ENCODE peak calls at places on chromosomes 3 and 15, in eight cellular contexts. Z is AG04449, N is ovary, Q is H7, V is ELR, R is A549, H is AG09319, I is AG09309. O is an unnamed sample.
A peak's percentile ranks its signal among the peaks of the same experiment; 100 is the strongest.

GRCh38 chr3:124084398-124084881 is 92.5 kb upstream of the ROPN1 start:
- DNase-seq in N (no peak), H (peak; percentile 74), V (no peak), Q (no peak), Z (peak; percentile 21), R (no peak), I (peak; percentile 11), O (no peak)

GRCh38 chr3:170992854-170993253 is 33.7 kb downstream of the SLC2A2 start:
- DNase-seq in I (no peak), Q (no peak), Z (no peak), V (peak; percentile 45), R (no peak), H (no peak), N (no peak), O (no peak)

GRCh38 chr3:8472549-8472948 is 29.1 kb upstream of the LMCD1 start:
- DNase-seq in N (peak; percentile 66), R (no peak), V (no peak), I (no peak), H (no peak), Q (peak; percentile 32), Z (no peak), O (no peak)

GRCh38 chr3:15029625-15030024 is 35.5 kb downstream of the MRPS25 start:
- DNase-seq in N (no peak), Z (no peak), V (no peak), I (no peak), H (no peak), Q (no peak), R (no peak), O (no peak)

GRCh38 chr15:63283126-63283525 is 5.7 kb downstream of the APH1B start:
- DNase-seq in N (no peak), Q (no peak), V (no peak), R (no peak), I (no peak), Z (no peak), H (no peak), O (no peak)

GRCh38 chr15:78244101-78244500 is 9.7 kb upstream of the ACSBG1 start:
- DNase-seq in N (no peak), H (no peak), I (no peak), R (no peak), Q (no peak), V (no peak), Z (no peak), O (no peak)

GRCh38 chr3:150497956-150498355 is 48.3 kb downstream of the SERP1 start:
- DNase-seq in N (no peak), Q (no peak), V (peak; percentile 90), I (peak; percentile 11), Z (peak; percentile 2), H (no peak), R (peak; percentile 22), O (no peak)

GRCh38 chr3:34856577-34856976 is 782.7 kb upstream of the ARPP21 start:
- DNase-seq in I (no peak), Q (no peak), H (no peak), N (no peak), Z (no peak), V (no peak), R (no peak), O (no peak)

GRCh38 chr3:48507256-48508061 is 3.5 kb upstream of the SHISA5 start:
- DNase-seq in N (no peak), V (peak; percentile 76), H (no peak), Z (no peak), I (no peak), R (peak; percentile 79), Q (peak; percentile 90), O (peak; percentile 55)

GRCh38 chr3:194572944-194573491 is 60.2 kb downstream of the TMEM44 start:
- DNase-seq in Q (no peak), I (no peak), N (no peak), Z (no peak), V (peak; percentile 64), H (no peak), R (no peak), O (no peak)

GRCh38 chr3:189735913-189736312 is 104.7 kb downstream of the TP63 start:
- DNase-seq in V (no peak), Q (no peak), H (no peak), N (no peak), I (no peak), Z (no peak), R (no peak), O (no peak)

GRCh38 chr3:17905996-17906395 is 163.6 kb upstream of the TBC1D5 start:
- DNase-seq in R (no peak), Q (no peak), H (no peak), V (no peak), N (no peak), I (no peak), Z (no peak), O (no peak)

GRCh38 chr15:64697911-64698369 is 77.4 kb downstream of the RBPMS2 start:
- DNase-seq in N (no peak), R (no peak), V (peak; percentile 31), H (no peak), I (no peak), Q (no peak), Z (no peak), O (no peak)

GRCh38 chr3:52339612-52340011 is 23.5 kb downstream of the DNAH1 start:
- DNase-seq in V (peak; percentile 73), I (peak; percentile 71), H (peak; percentile 76), Q (peak; percentile 77), N (no peak), Z (peak; percentile 57), R (peak; percentile 42), O (peak; percentile 38)

GRCh38 chr15:50241684-50242450 is 23.7 kb downstream of the HDC start:
- DNase-seq in V (peak; percentile 58), N (no peak), Q (no peak), I (no peak), R (no peak), Z (peak; percentile 12), H (no peak), O (no peak)

GRCh38 chr15:88543065-88543776 is 3.3 kb downstream of the DET1 start:
- DNase-seq in I (no peak), H (no peak), R (no peak), Z (no peak), V (peak; percentile 12), N (no peak), Q (no peak), O (no peak)

GRCh38 chr15:49747340-49747739 is 126.5 kb downstream of the DTWD1 start:
- DNase-seq in R (no peak), Z (no peak), N (no peak), H (no peak), Q (no peak), I (no peak), V (no peak), O (no peak)

GRCh38 chr15:100109486-100110035 is 232.2 kb downstream of the ADAMTS17 start:
- DNase-seq in Z (no peak), V (no peak), R (no peak), I (no peak), Q (no peak), N (no peak), H (no peak), O (no peak)

GRCh38 chr3:108946292-108947290 is 7.1 kb downstream of the GUCA1C start:
- DNase-seq in V (peak; percentile 92), N (no peak), Q (no peak), I (no peak), R (no peak), H (no peak), Z (no peak), O (no peak)

GRCh38 chr3:186004671-186005070 is 66.9 kb upstream of the TRA2B start:
- DNase-seq in V (no peak), R (no peak), Z (no peak), Q (no peak), N (no peak), I (no peak), H (no peak), O (no peak)

GRCh38 chr3:195257454-195258448 is 13.2 kb downstream of the XXYLT1 start:
- DNase-seq in V (no peak), Z (no peak), R (no peak), I (no peak), Q (no peak), N (no peak), H (no peak), O (no peak)

O was measured in GM18507.